ENCODE peak calls at places on chromosome 17, in five cellular contexts. O, R, E, Q and W are unnamed samples.

GRCh38 chr17:8473451-8474192 is 37.9 kb downstream of the NDEL1 start:
- DNase-seq in E (no peak), Q (no peak), R (no peak), O (no peak), W (no peak)

GRCh38 chr17:7932949-7933348 is 943 bp downstream of the CNTROB start:
- DNase-seq in E (no peak), O (no peak), R (no peak), Q (peak), W (no peak)

GRCh38 chr17:27526603-27527002 is 70.4 kb downstream of the KSR1 start:
- DNase-seq in O (no peak), Q (peak), E (no peak), R (no peak), W (no peak)

GRCh38 chr17:9817086-9817485 is 4.8 kb downstream of the GSG1L2 start:
- DNase-seq in Q (no peak), O (no peak), R (peak), E (no peak), W (no peak)

GRCh38 chr17:63984651-63985386 is 12.1 kb upstream of the SCN4A start:
- DNase-seq in R (no peak), Q (peak), E (no peak), O (peak), W (no peak)

GRCh38 chr17:78998311-78999055 is 11.1 kb downstream of the CANT1 start:
- DNase-seq in Q (peak), O (no peak), E (no peak), R (no peak), W (no peak)

GRCh38 chr17:7842950-7843535 is 9.0 kb downstream of the KDM6B start:
- DNase-seq in Q (peak), R (no peak), E (no peak), O (peak), W (no peak)

GRCh38 chr17:67364847-67365761 is 1.3 kb downstream of the PSMD12 start:
- DNase-seq in E (no peak), R (no peak), Q (no peak), O (no peak), W (no peak)

GRCh38 chr17:31858647-31859486 is at the start of gene COPRS:
- DNase-seq in Q (peak), O (peak), E (peak), R (peak), W (peak)

GRCh38 chr17:27965224-27965623 is 72.1 kb upstream of the LYRM9 start:
- DNase-seq in R (no peak), O (no peak), Q (no peak), E (no peak), W (no peak)

GRCh38 chr17:80927791-80928216 is 63.8 kb upstream of the CHMP6 start:
- DNase-seq in Q (no peak), E (no peak), R (no peak), O (no peak), W (no peak)

GRCh38 chr17:953767-954166 is 25.8 kb downstream of the NXN start:
- DNase-seq in E (no peak), Q (no peak), O (no peak), R (no peak), W (no peak)

GRCh38 chr17:15463363-15463762 is 4.1 kb downstream of the CDRT4 start:
- DNase-seq in E (no peak), O (no peak), R (no peak), Q (no peak), W (no peak)

GRCh38 chr17:3845361-3845753 is 689 bp downstream of the NCBP3 start:
- DNase-seq in R (no peak), E (no peak), Q (peak), O (no peak), W (no peak)

GRCh38 chr17:74807376-74807775 is 31.2 kb upstream of the NAT9 start:
- DNase-seq in Q (no peak), E (no peak), R (no peak), O (no peak), W (no peak)

GRCh38 chr17:62392908-62393307 is 12.6 kb downstream of the EFCAB3 start:
- DNase-seq in Q (no peak), R (no peak), O (no peak), E (no peak), W (no peak)

GRCh38 chr17:76953926-76954325 is 85.7 kb downstream of the MGAT5B start:
- DNase-seq in Q (no peak), O (no peak), E (no peak), R (no peak), W (no peak)

GRCh38 chr17:49041527-49041926 is 44.3 kb downstream of the IGF2BP1 start:
- DNase-seq in O (no peak), E (no peak), R (no peak), Q (no peak), W (no peak)

GRCh38 chr17:55413825-55414489 is 7.7 kb downstream of the MMD start:
- DNase-seq in R (no peak), O (no peak), Q (no peak), E (no peak), W (no peak)

GRCh38 chr17:47205419-47205963 is 3.7 kb upstream of the MYL4 start:
- DNase-seq in Q (peak), O (no peak), E (no peak), R (no peak), W (peak)

GRCh38 chr17:12349297-12349696 is 316.4 kb upstream of the MYOCD start:
- DNase-seq in R (no peak), Q (no peak), E (no peak), O (no peak), W (no peak)

GRCh38 chr17:78351449-78352006 is 8.3 kb downstream of the SOCS3 start:
- DNase-seq in E (no peak), Q (peak), R (peak), O (peak), W (no peak)

GRCh38 chr17:72173475-72174116 is 52.8 kb downstream of the SOX9 start:
- DNase-seq in R (no peak), O (no peak), Q (no peak), E (no peak), W (peak)

GRCh38 chr17:74493381-74493833 is 27.0 kb downstream of the CD300A start:
- DNase-seq in R (peak), O (peak), Q (peak), E (peak), W (peak)

GRCh38 chr17:28154242-28154641 is 111.8 kb downstream of the NLK start:
- DNase-seq in Q (no peak), O (no peak), E (no peak), R (no peak), W (no peak)

GRCh38 chr17:44970136-44970737 is 2.1 kb upstream of the C1QL1 start:
- DNase-seq in O (no peak), R (peak), Q (peak), E (no peak), W (peak)

GRCh38 chr17:76867578-76868175 is 527 bp upstream of the MGAT5B start:
- DNase-seq in Q (no peak), R (peak), O (no peak), E (no peak), W (no peak)

GRCh38 chr17:59634632-59635561 is 15.2 kb downstream of the CLTC start:
- DNase-seq in Q (no peak), R (no peak), O (no peak), E (no peak), W (no peak)

GRCh38 chr17:76384222-76384986 is at the start of gene SPHK1:
- DNase-seq in O (no peak), R (no peak), Q (no peak), E (peak), W (no peak)

GRCh38 chr17:29563816-29564215 is 3.0 kb downstream of the ABHD15 start:
- DNase-seq in E (no peak), O (no peak), R (no peak), Q (no peak), W (no peak)

GRCh38 chr17:18259621-18260331 is 686 bp upstream of the MIEF2 start:
- DNase-seq in R (no peak), E (no peak), O (no peak), Q (no peak), W (no peak)

GRCh38 chr17:49996495-49997255 is 1.7 kb upstream of the DLX3 start:
- DNase-seq in E (peak), Q (no peak), R (no peak), O (no peak), W (peak)

GRCh38 chr17:27895940-27896535 is 2.9 kb upstream of the LYRM9 start:
- DNase-seq in Q (no peak), O (no peak), E (no peak), R (no peak), W (no peak)

GRCh38 chr17:79020631-79021301 is 3.2 kb upstream of the C1QTNF1 start:
- DNase-seq in Q (no peak), O (no peak), E (no peak), R (no peak), W (no peak)

GRCh38 chr17:330993-331701 is 21.5 kb downstream of the RPH3AL start:
- DNase-seq in Q (peak), O (no peak), R (peak), E (no peak), W (no peak)

GRCh38 chr17:75079023-75079373 is 8.8 kb upstream of the SLC16A5 start:
- DNase-seq in Q (no peak), R (no peak), O (no peak), E (no peak), W (no peak)

GRCh38 chr17:16459850-16460550 is 32.0 kb downstream of the LRRC75A start:
- DNase-seq in R (no peak), Q (no peak), E (no peak), O (no peak), W (no peak)

GRCh38 chr17:37743875-37744632 is 805 bp downstream of the HNF1B start:
- DNase-seq in Q (no peak), O (no peak), E (no peak), R (no peak), W (no peak)

GRCh38 chr17:60863892-60864673 is 186.4 kb downstream of the BCAS3 start:
- DNase-seq in O (no peak), E (no peak), R (no peak), Q (no peak), W (no peak)